ENCODE peak calls at places on chromosomes 12 and 14, in nine cellular contexts. W is lower leg skin, Q is fibroblast of pulmonary artery, C is adrenal gland, D is A549, N is hepatocyte, Y is ovary, E is IMR-90, J is lung. L is an unnamed sample.

GRCh38 chr12:88052686-88053085 is 23.5 kb upstream of the C12orf50 start:
- DNase-seq in W (no peak), Q (peak), C (peak), D (no peak), N (peak), Y (no peak), E (peak), J (no peak), L (peak)

GRCh38 chr14:72097173-72097783 is 165.0 kb downstream of the RGS6 start:
- DNase-seq in W (no peak), Q (no peak), C (no peak), D (no peak), N (no peak), Y (no peak), E (no peak), J (no peak), L (no peak)

GRCh38 chr12:88737838-88738472 is 157.7 kb upstream of the KITLG start:
- DNase-seq in W (no peak), Q (no peak), C (no peak), D (no peak), N (no peak), Y (no peak), E (no peak), J (no peak), L (no peak)

GRCh38 chr14:54895683-54896082 is 6.9 kb downstream of the GCH1 start:
- DNase-seq in W (no peak), Q (no peak), C (no peak), D (no peak), N (no peak), Y (no peak), E (no peak), J (no peak), L (no peak)

GRCh38 chr12:48336066-48336465 is 14.7 kb downstream of the ZNF641 start:
- DNase-seq in W (no peak), Q (no peak), C (no peak), D (no peak), N (no peak), Y (no peak), E (no peak), J (no peak), L (no peak)

GRCh38 chr12:16891673-16892072 is 285.7 kb upstream of the LMO3 start:
- DNase-seq in W (no peak), Q (no peak), C (no peak), D (no peak), N (no peak), Y (no peak), E (no peak), J (no peak), L (no peak)

GRCh38 chr12:39178837-39179236 is 264.1 kb downstream of the KIF21A start:
- DNase-seq in W (no peak), Q (no peak), C (no peak), D (no peak), N (no peak), Y (no peak), E (no peak), J (no peak), L (no peak)

GRCh38 chr12:131261906-131262305 is 308.2 kb downstream of the ADGRD1 start:
- DNase-seq in W (no peak), Q (no peak), C (no peak), D (no peak), N (no peak), Y (no peak), E (no peak), J (no peak), L (no peak)

GRCh38 chr14:96582995-96583394 is 80.8 kb downstream of the PAPOLA start:
- DNase-seq in W (no peak), Q (no peak), C (no peak), D (no peak), N (no peak), Y (no peak), E (no peak), J (no peak), L (no peak)

GRCh38 chr14:51719970-51720369 is 68.3 kb downstream of the FRMD6 start:
- DNase-seq in W (no peak), Q (no peak), C (no peak), D (no peak), N (no peak), Y (no peak), E (no peak), J (no peak), L (no peak)

GRCh38 chr14:20707622-20708021 is 19.1 kb downstream of the ANG start:
- DNase-seq in W (no peak), Q (peak), C (no peak), D (no peak), N (peak), Y (no peak), E (no peak), J (peak), L (no peak)

GRCh38 chr12:106030210-106031175 is 108.3 kb downstream of the NUAK1 start:
- DNase-seq in W (no peak), Q (peak), C (peak), D (peak), N (peak), Y (no peak), E (peak), J (no peak), L (peak)

GRCh38 chr12:96195845-96196451 is 1.8 kb downstream of the ELK3 start:
- DNase-seq in W (no peak), Q (peak), C (no peak), D (peak), N (peak), Y (no peak), E (peak), J (no peak), L (peak)

GRCh38 chr12:94977766-94978468 is 25.6 kb downstream of the NDUFA12 start:
- DNase-seq in W (no peak), Q (no peak), C (no peak), D (no peak), N (no peak), Y (no peak), E (no peak), J (no peak), L (no peak)

GRCh38 chr12:51653431-51653830 is 62.4 kb downstream of the SCN8A start:
- DNase-seq in W (no peak), Q (no peak), C (no peak), D (no peak), N (no peak), Y (no peak), E (peak), J (no peak), L (no peak)

GRCh38 chr14:92880351-92880750 is 42.6 kb upstream of the CHGA start:
- DNase-seq in W (no peak), Q (no peak), C (no peak), D (no peak), N (no peak), Y (no peak), E (no peak), J (no peak), L (no peak)

GRCh38 chr14:92884410-92884809 is 38.5 kb upstream of the CHGA start:
- DNase-seq in W (no peak), Q (no peak), C (no peak), D (no peak), N (no peak), Y (no peak), E (no peak), J (no peak), L (no peak)

GRCh38 chr14:92883066-92883465 is 39.9 kb upstream of the CHGA start:
- DNase-seq in W (no peak), Q (no peak), C (no peak), D (no peak), N (no peak), Y (no peak), E (no peak), J (no peak), L (no peak)

GRCh38 chr14:92877757-92878431 is 45.1 kb upstream of the CHGA start:
- DNase-seq in W (peak), Q (peak), C (peak), D (no peak), N (peak), Y (peak), E (no peak), J (no peak), L (peak)

DNA sequence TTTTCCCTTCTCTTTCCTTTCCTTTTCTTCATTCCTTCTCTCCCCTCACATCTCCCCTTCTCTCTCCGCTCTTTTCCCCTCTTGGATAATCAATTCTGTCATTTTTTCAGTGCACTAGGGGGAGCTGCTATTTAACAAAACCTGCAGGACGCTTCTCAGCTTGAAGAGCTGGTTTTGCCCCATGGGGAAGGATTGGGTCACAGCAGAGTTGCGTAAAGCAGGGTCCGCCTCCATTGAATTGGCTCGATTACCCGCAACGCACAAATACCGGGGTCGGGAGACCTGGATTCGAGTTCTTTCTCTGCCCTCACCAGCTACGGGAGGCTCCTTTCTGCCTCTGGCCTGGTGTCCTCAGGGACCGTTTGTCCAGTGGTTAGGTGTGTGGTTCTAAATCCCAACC is 42.1 kb upstream of the CHGA start:
- DNase-seq in W (no peak), Q (peak), C (no peak), D (peak), N (peak), Y (no peak), E (peak), J (no peak), L (peak)
- H3K4me3 ChIP-seq in W (no peak), Q (no peak), C (no peak), D (no peak), N (no peak), Y (no peak), E (no peak), J (no peak), L (no peak)

DNA sequence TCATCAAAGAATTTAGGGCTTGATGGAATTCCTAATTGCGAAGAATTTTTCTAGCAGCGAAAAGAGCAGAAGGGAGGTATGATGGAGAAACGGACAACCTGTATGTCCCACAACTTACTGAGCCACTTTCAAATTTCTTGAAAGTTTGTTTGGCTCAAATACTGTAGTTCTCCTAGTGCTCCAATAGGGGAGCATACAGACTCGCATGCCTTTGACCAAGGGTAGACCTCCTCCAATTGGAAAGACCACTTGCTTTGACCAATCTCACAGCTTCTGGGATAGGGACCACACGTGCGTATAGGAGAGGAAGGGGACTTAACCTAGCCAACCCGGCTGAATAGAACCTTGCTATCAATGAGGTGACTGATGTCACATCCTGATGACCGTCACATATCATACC is 28.6 kb downstream of the SLC35F4 start:
- DNase-seq in W (no peak), Q (no peak), C (no peak), D (no peak), N (no peak), Y (no peak), E (no peak), J (no peak), L (no peak)
- TF ChIP-seq CTCF in W (no peak), Q (no peak), C (no peak), D (no peak), N (no peak), Y (no peak), E (no peak), J (no peak), L (no peak)

DNA sequence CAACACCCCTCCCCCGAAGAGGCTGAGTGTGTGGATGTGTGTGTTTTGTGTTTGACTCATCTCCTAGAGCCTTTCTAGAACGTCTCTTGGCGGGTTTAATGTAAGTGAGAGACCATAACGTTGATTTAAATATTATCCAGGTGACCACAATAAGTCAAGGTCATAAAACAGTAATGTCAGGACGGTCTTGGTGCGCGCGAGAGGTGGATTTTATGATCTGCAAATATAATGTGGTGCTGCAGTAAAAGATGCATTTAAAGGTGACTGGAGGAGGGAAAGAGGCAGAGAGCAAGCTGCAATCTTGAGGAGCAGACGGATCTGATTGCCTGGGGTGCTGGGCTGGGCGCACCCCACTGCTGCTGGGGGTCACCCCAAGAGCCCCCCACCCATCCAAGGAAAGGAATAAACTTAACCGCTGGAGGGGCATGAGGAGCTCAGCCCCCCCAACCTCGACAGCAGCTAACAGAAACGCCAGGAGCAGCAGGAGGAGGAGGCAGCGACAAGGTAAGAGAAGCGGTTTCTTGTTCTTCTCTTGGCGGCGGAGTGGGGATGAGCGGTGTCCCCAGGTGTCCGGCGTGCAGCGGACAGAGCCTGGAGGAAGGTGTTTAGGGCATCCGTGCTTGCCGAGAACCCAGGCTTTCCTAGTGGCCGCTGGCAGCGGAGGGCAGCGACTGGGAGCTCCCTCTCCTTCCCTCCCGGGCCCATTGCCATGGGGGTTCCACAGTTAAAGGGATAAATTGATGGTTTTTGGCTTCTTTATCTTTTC is 5.5 kb downstream of the HOXC10 start:
- DNase-seq in W (no peak), Q (no peak), C (no peak), D (no peak), N (no peak), Y (no peak), E (no peak), J (no peak), L (no peak)
- H3K4me3 ChIP-seq in W (no peak), Q (no peak), C (no peak), D (no peak), N (no peak), Y (no peak), E (no peak), J (no peak), L (no peak)

GRCh38 chr12:8771072-8771471 is 51.3 kb upstream of the A2ML1 start:
- DNase-seq in W (no peak), Q (no peak), C (no peak), D (no peak), N (no peak), Y (no peak), E (no peak), J (no peak), L (no peak)
- TF ChIP-seq CTCF in W (no peak), Q (no peak), C (no peak), D (no peak), N (no peak), Y (no peak), E (no peak), J (no peak), L (peak)

GRCh38 chr14:38544766-38545165 is 288.9 kb upstream of the CLEC14A start:
- DNase-seq in W (no peak), Q (no peak), C (no peak), D (no peak), N (no peak), Y (no peak), E (no peak), J (no peak), L (no peak)
- H3K4me3 ChIP-seq in W (no peak), Q (no peak), C (no peak), D (no peak), N (no peak), Y (no peak), E (no peak), J (no peak), L (no peak)

DNA sequence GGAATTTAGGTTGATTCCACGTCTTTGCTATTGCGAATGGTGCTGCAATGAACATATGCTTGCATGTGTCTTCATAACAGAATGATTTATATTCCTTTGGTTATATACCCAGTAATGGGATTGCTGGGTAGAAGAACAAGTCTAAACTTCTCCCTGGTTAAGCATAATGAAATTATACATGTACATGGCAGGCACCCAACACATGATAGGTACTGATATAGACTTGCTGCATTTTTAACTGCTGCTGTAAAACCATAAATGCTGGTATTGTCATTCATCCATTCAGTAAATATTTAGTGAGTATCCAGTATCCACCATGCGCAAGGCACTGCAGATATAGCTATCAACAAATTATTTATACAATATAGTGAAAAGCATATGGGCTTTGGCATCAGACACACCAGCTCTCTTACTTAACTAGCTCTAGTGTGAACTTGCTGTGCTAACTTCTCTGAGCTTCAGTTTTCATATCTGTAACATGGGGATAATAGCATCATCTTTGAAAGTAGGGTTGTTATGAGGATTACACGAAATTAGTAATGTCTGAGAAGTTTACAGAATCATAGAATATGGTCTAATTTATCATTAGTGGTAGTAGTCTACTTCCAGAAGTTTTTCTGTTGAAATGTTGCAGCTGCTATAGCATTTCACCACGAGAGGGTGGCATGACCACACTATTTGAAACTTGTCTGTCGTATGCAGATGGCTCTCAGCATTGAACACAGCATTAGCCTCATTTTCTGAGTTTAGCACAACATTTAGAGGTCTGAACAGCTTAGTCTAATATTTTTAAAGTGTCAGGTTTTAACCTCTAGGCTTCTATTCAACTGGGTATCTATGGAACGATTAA is 32.0 kb upstream of the SEL1L start:
- DNase-seq in W (no peak), Q (peak), C (peak), D (peak), N (peak), Y (peak), E (no peak), J (no peak), L (no peak)
- TF ChIP-seq CTCF in W (no peak), Q (peak), C (peak), D (peak), N (peak), Y (no peak), E (peak), J (no peak), L (peak)

GRCh38 chr12:13100610-13100881 is 2.9 kb downstream of the GSG1 start:
- DNase-seq in W (no peak), Q (no peak), C (no peak), D (no peak), N (no peak), Y (no peak), E (no peak), J (no peak), L (no peak)
- H3K4me3 ChIP-seq in W (no peak), Q (peak), C (no peak), D (peak), N (no peak), Y (peak), E (peak), J (no peak), L (peak)

DNA sequence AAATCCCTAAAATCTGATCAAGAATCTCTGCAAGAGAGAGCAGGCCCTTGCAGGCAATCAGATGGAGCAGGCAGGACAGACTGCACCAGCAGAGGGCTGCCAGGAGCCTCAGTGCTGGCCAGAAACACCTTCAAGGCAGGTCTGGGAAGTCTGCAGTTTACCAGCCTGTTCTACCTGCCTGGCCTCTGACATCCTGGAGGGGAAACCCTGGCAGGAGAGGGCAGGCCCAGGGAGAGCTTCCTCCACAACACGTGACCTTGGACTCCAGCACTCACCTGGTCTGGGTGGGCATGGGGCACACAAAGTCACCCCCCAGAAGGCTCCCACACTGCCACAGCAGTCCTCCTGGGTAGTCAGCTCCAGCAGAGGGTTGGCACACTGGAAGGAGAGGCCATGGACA is 56.0 kb downstream of the ISCA2 start:
- DNase-seq in W (no peak), Q (no peak), C (no peak), D (no peak), N (no peak), Y (no peak), E (no peak), J (no peak), L (no peak)
- TF ChIP-seq CTCF in W (no peak), Q (peak), C (no peak), D (peak), N (peak), Y (no peak), E (peak), J (no peak), L (peak)

GRCh38 chr12:25419595-25419994 is 133.5 kb downstream of the LMNTD1 start:
- DNase-seq in W (no peak), Q (no peak), C (no peak), D (no peak), N (no peak), Y (no peak), E (no peak), J (no peak), L (no peak)

GRCh38 chr12:25412735-25413134 is 140.3 kb downstream of the LMNTD1 start:
- DNase-seq in W (no peak), Q (no peak), C (no peak), D (no peak), N (no peak), Y (no peak), E (no peak), J (no peak), L (no peak)

GRCh38 chr12:25416516-25416915 is 136.6 kb downstream of the LMNTD1 start:
- DNase-seq in W (no peak), Q (peak), C (no peak), D (no peak), N (no peak), Y (no peak), E (no peak), J (no peak), L (no peak)

GRCh38 chr12:25420116-25420515 is 133.0 kb downstream of the LMNTD1 start:
- DNase-seq in W (no peak), Q (no peak), C (no peak), D (no peak), N (no peak), Y (no peak), E (no peak), J (no peak), L (no peak)

GRCh38 chr12:25415004-25415403 is 138.1 kb downstream of the LMNTD1 start:
- DNase-seq in W (no peak), Q (no peak), C (no peak), D (no peak), N (no peak), Y (no peak), E (no peak), J (no peak), L (no peak)
- H3K4me3 ChIP-seq in W (no peak), Q (no peak), C (no peak), D (no peak), N (no peak), Y (no peak), E (no peak), J (no peak), L (no peak)